ENCODE peak calls at places on chromosomes 12 and 14, in six cellular contexts. One of them, this sample, is unnamed.

GRCh38 chr14:65153101-65153500 is 50.8 kb upstream of the MAX start:
- DNase-seq in neuronal stem cell: no peak
- DNase-seq in H9: no peak
- DNase-seq in trophoblast cell: no peak
- DNase-seq in H1: no peak
- DNase-seq in mesenchymal stem cell: no peak
- DNase-seq in this sample: no peak

GRCh38 chr12:52029686-52030085 is 21.6 kb upstream of the NR4A1 start:
- DNase-seq in H9: peak
- DNase-seq in mesenchymal stem cell: peak
- DNase-seq in trophoblast cell: no peak
- DNase-seq in H1: peak
- DNase-seq in neuronal stem cell: peak
- DNase-seq in this sample: peak

GRCh38 chr12:74365178-74365964 is 172.3 kb upstream of the ATXN7L3B start:
- DNase-seq in H9: peak
- DNase-seq in mesenchymal stem cell: peak
- DNase-seq in trophoblast cell: no peak
- DNase-seq in H1: peak
- DNase-seq in neuronal stem cell: no peak
- DNase-seq in this sample: peak

GRCh38 chr12:106648736-106649135 is 65.9 kb downstream of the RFX4 start:
- DNase-seq in mesenchymal stem cell: no peak
- DNase-seq in H1: no peak
- DNase-seq in trophoblast cell: no peak
- DNase-seq in neuronal stem cell: no peak
- DNase-seq in H9: no peak
- DNase-seq in this sample: no peak

GRCh38 chr14:80054020-80054419 is 157.3 kb downstream of the DIO2 start:
- DNase-seq in mesenchymal stem cell: no peak
- DNase-seq in trophoblast cell: no peak
- DNase-seq in H1: no peak
- DNase-seq in H9: no peak
- DNase-seq in neuronal stem cell: no peak
- DNase-seq in this sample: no peak

GRCh38 chr12:103672401-103673119 is 85.5 kb downstream of the STAB2 start:
- DNase-seq in H9: no peak
- DNase-seq in mesenchymal stem cell: no peak
- DNase-seq in neuronal stem cell: no peak
- DNase-seq in H1: no peak
- DNase-seq in trophoblast cell: no peak
- DNase-seq in this sample: peak

GRCh38 chr12:32181498-32182175 is 75.0 kb downstream of the BICD1 start:
- DNase-seq in mesenchymal stem cell: peak
- DNase-seq in neuronal stem cell: no peak
- DNase-seq in trophoblast cell: no peak
- DNase-seq in H9: no peak
- DNase-seq in H1: no peak
- DNase-seq in this sample: no peak

GRCh38 chr12:111757361-111758119 is 9.2 kb upstream of the ALDH2 start:
- DNase-seq in H1: no peak
- DNase-seq in neuronal stem cell: no peak
- DNase-seq in H9: no peak
- DNase-seq in trophoblast cell: no peak
- DNase-seq in mesenchymal stem cell: peak
- DNase-seq in this sample: peak

GRCh38 chr12:57139796-57140649 is 7.4 kb downstream of the LRP1-AS start:
- DNase-seq in neuronal stem cell: no peak
- DNase-seq in mesenchymal stem cell: no peak
- DNase-seq in trophoblast cell: no peak
- DNase-seq in H1: no peak
- DNase-seq in H9: no peak
- DNase-seq in this sample: peak

GRCh38 chr12:96774501-96775256 is 132.4 kb upstream of the NEDD1 start:
- DNase-seq in trophoblast cell: no peak
- DNase-seq in H1: no peak
- DNase-seq in neuronal stem cell: no peak
- DNase-seq in H9: no peak
- DNase-seq in mesenchymal stem cell: no peak
- DNase-seq in this sample: peak

GRCh38 chr14:104722938-104723650 is 935 bp upstream of the ADSS1 start:
- DNase-seq in mesenchymal stem cell: no peak
- DNase-seq in H9: peak
- DNase-seq in trophoblast cell: peak
- DNase-seq in neuronal stem cell: no peak
- DNase-seq in H1: no peak
- DNase-seq in this sample: no peak

GRCh38 chr12:4900327-4900726 is 9.4 kb upstream of the KCNA1 start:
- DNase-seq in H9: no peak
- DNase-seq in H1: no peak
- DNase-seq in neuronal stem cell: no peak
- DNase-seq in trophoblast cell: no peak
- DNase-seq in mesenchymal stem cell: no peak
- DNase-seq in this sample: peak

GRCh38 chr12:120687570-120688289 is 781 bp downstream of the MLEC start:
- DNase-seq in mesenchymal stem cell: peak
- DNase-seq in trophoblast cell: no peak
- DNase-seq in H1: no peak
- DNase-seq in H9: no peak
- DNase-seq in neuronal stem cell: no peak
- DNase-seq in this sample: no peak

GRCh38 chr12:50482566-50482965 is 22.2 kb upstream of the DIP2B start:
- DNase-seq in neuronal stem cell: no peak
- DNase-seq in H9: no peak
- DNase-seq in H1: no peak
- DNase-seq in mesenchymal stem cell: no peak
- DNase-seq in trophoblast cell: no peak
- DNase-seq in this sample: peak

GRCh38 chr14:54702492-54702891 is 135.6 kb downstream of the SAMD4A start:
- DNase-seq in mesenchymal stem cell: no peak
- DNase-seq in H9: no peak
- DNase-seq in H1: no peak
- DNase-seq in trophoblast cell: no peak
- DNase-seq in neuronal stem cell: no peak
- DNase-seq in this sample: no peak

GRCh38 chr12:15393995-15394394 is 71.7 kb downstream of the PTPRO start:
- DNase-seq in mesenchymal stem cell: no peak
- DNase-seq in neuronal stem cell: no peak
- DNase-seq in H1: no peak
- DNase-seq in H9: no peak
- DNase-seq in trophoblast cell: no peak
- DNase-seq in this sample: no peak
- H4K91ac ChIP-seq in mesenchymal stem cell: no peak
- H4K91ac ChIP-seq in neuronal stem cell: no peak
- H4K91ac ChIP-seq in H1: no peak
- H4K91ac ChIP-seq in H9: no peak
- H4K91ac ChIP-seq in trophoblast cell: no peak
- H4K91ac ChIP-seq in this sample: no peak

GRCh38 chr14:99554757-99555531 is 49.1 kb downstream of the CCDC85C start:
- DNase-seq in H9: no peak
- DNase-seq in H1: no peak
- DNase-seq in trophoblast cell: no peak
- DNase-seq in neuronal stem cell: no peak
- DNase-seq in mesenchymal stem cell: no peak
- DNase-seq in this sample: no peak
- H4K91ac ChIP-seq in H9: no peak
- H4K91ac ChIP-seq in H1: no peak
- H4K91ac ChIP-seq in trophoblast cell: no peak
- H4K91ac ChIP-seq in neuronal stem cell: no peak
- H4K91ac ChIP-seq in mesenchymal stem cell: no peak
- H4K91ac ChIP-seq in this sample: no peak

DNA sequence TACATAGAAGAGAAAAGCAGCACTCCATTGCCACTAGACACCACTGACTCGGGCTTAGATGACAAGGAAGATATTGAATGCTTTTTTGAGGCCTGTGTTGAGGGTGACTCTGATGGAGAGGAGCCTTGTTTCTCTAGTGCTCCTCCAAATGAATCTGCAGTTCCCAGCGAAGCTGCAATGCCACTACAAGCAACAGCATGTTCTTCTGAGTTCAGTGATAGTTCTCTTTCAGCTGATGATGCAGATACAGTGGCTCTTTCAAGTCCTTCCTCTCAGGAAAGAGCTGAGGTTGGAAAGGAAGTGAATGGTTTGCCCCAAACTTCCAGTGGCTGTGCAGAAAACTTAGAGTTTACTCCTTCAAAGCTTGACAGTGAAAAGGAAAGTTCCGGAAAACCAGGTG is 114.5 kb upstream of the NPAS3 start:
- DNase-seq in mesenchymal stem cell: no peak
- DNase-seq in H1: no peak
- DNase-seq in trophoblast cell: no peak
- DNase-seq in H9: no peak
- DNase-seq in neuronal stem cell: no peak
- DNase-seq in this sample: no peak
- H4K91ac ChIP-seq in mesenchymal stem cell: no peak
- H4K91ac ChIP-seq in H1: no peak
- H4K91ac ChIP-seq in trophoblast cell: no peak
- H4K91ac ChIP-seq in H9: no peak
- H4K91ac ChIP-seq in neuronal stem cell: no peak
- H4K91ac ChIP-seq in this sample: no peak

DNA sequence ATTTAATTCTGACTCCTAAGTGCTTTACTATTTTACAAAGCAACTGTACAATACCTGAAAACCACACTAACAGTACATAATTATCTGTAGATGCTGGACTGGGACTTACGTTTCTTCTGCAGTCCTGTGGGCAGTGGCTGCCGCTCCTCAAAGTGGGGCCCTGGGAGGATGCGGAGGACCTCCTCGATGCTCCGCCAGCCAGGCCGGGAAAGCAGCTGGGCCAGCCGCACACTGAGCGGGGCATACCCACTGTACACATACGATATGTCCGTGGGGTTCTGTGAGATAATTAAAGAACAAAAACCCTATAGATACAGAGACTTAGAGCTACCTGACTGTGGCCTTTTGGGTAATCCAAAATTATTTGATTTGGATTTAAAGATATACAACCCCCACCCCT is 6.8 kb upstream of the DIABLO start:
- DNase-seq in H1: no peak
- DNase-seq in mesenchymal stem cell: no peak
- DNase-seq in H9: no peak
- DNase-seq in trophoblast cell: no peak
- DNase-seq in neuronal stem cell: no peak
- DNase-seq in this sample: no peak
- H4K91ac ChIP-seq in H1: no peak
- H4K91ac ChIP-seq in mesenchymal stem cell: no peak
- H4K91ac ChIP-seq in H9: no peak
- H4K91ac ChIP-seq in trophoblast cell: no peak
- H4K91ac ChIP-seq in neuronal stem cell: no peak
- H4K91ac ChIP-seq in this sample: no peak

GRCh38 chr12:7131502-7131866 is 1.3 kb downstream of the CLSTN3 start:
- DNase-seq in H9: peak
- DNase-seq in neuronal stem cell: no peak
- DNase-seq in H1: no peak
- DNase-seq in mesenchymal stem cell: no peak
- DNase-seq in trophoblast cell: peak
- DNase-seq in this sample: no peak
- H4K91ac ChIP-seq in H9: no peak
- H4K91ac ChIP-seq in neuronal stem cell: no peak
- H4K91ac ChIP-seq in H1: no peak
- H4K91ac ChIP-seq in mesenchymal stem cell: no peak
- H4K91ac ChIP-seq in trophoblast cell: no peak
- H4K91ac ChIP-seq in this sample: no peak

GRCh38 chr14:20332386-20332945 is 613 bp downstream of the CCNB1IP1 start:
- DNase-seq in mesenchymal stem cell: peak
- DNase-seq in trophoblast cell: no peak
- DNase-seq in neuronal stem cell: no peak
- DNase-seq in H1: no peak
- DNase-seq in H9: no peak
- DNase-seq in this sample: no peak
- H4K91ac ChIP-seq in mesenchymal stem cell: no peak
- H4K91ac ChIP-seq in trophoblast cell: peak
- H4K91ac ChIP-seq in neuronal stem cell: no peak
- H4K91ac ChIP-seq in H1: no peak
- H4K91ac ChIP-seq in H9: peak
- H4K91ac ChIP-seq in this sample: peak

GRCh38 chr12:70671698-70672097 is 34.5 kb upstream of the PTPRB start:
- DNase-seq in H9: no peak
- DNase-seq in trophoblast cell: no peak
- DNase-seq in H1: no peak
- DNase-seq in mesenchymal stem cell: no peak
- DNase-seq in neuronal stem cell: no peak
- DNase-seq in this sample: no peak
- H4K91ac ChIP-seq in H9: no peak
- H4K91ac ChIP-seq in trophoblast cell: no peak
- H4K91ac ChIP-seq in H1: no peak
- H4K91ac ChIP-seq in mesenchymal stem cell: no peak
- H4K91ac ChIP-seq in neuronal stem cell: no peak
- H4K91ac ChIP-seq in this sample: no peak